ENCODE peak calls at places on chromosomes 5 and 9, in ten cellular contexts. L is Peyer's patch; X is fibroblast of mammary gland; B is activated CD8-positive, alpha-beta T cell treated with anti-CD3 and anti-CD28 coated beads for 36 hours; Z is thyroid gland; C is body of pancreas; T is heart left ventricle; M is MCF 10A; V is cardiac fibroblast; S is IMR-90. Q is an unnamed sample.

GRCh38 chr5:121981254-121981653 is 19.5 kb downstream of the SRFBP1 start:
- DNase-seq in L (no peak), M (no peak), B (no peak), C (no peak), S (no peak), V (no peak), T (no peak), Z (no peak), X (no peak), Q (no peak)

GRCh38 chr9:86843182-86843581 is 104.1 kb downstream of the GAS1 start:
- DNase-seq in S (peak; percentile 19), V (peak; percentile 56), X (no peak), L (no peak), C (peak; percentile 31), B (no peak), T (no peak), M (peak; percentile 20), Z (peak; percentile 12), Q (no peak)

GRCh38 chr5:2711446-2712425 is 39.7 kb downstream of the IRX2 start:
- DNase-seq in L (no peak), Z (no peak), X (no peak), V (no peak), S (no peak), C (no peak), M (no peak), T (no peak), B (no peak), Q (no peak)

GRCh38 chr5:145681686-145682085 is 153.5 kb downstream of the PRELID2 start:
- DNase-seq in S (peak; percentile 73), L (peak; percentile 69), X (peak; percentile 78), M (peak; percentile 94), Z (peak; percentile 51), V (peak; percentile 83), B (peak; percentile 63), C (peak; percentile 72), T (peak; percentile 28), Q (peak; percentile 36)

GRCh38 chr5:165497707-165498106 is 1992.3 kb downstream of the MAT2B start:
- DNase-seq in C (peak; percentile 10), Z (no peak), V (peak; percentile 1), S (peak; percentile 3), M (peak; percentile 85), B (no peak), X (peak; percentile 53), T (no peak), L (no peak), Q (no peak)

GRCh38 chr9:18906656-18907395 is 126.2 kb downstream of the SAXO1 start:
- DNase-seq in M (peak; percentile 20), L (no peak), B (peak; percentile 7), Z (no peak), T (no peak), C (no peak), S (peak; percentile 69), V (peak; percentile 55), X (peak; percentile 69), Q (no peak)

GRCh38 chr5:122726990-122727616 is 47.8 kb upstream of the SNX2 start:
- DNase-seq in L (no peak), C (no peak), M (peak; percentile 77), T (no peak), B (no peak), Z (no peak), X (peak; percentile 57), S (peak; percentile 77), V (peak; percentile 80), Q (no peak)

GRCh38 chr9:14687042-14687719 is 6.1 kb downstream of the ZDHHC21 start:
- DNase-seq in S (peak; percentile 94), M (peak; percentile 64), L (no peak), B (no peak), V (peak; percentile 64), X (peak; percentile 95), T (no peak), Z (no peak), C (no peak), Q (no peak)

DNA sequence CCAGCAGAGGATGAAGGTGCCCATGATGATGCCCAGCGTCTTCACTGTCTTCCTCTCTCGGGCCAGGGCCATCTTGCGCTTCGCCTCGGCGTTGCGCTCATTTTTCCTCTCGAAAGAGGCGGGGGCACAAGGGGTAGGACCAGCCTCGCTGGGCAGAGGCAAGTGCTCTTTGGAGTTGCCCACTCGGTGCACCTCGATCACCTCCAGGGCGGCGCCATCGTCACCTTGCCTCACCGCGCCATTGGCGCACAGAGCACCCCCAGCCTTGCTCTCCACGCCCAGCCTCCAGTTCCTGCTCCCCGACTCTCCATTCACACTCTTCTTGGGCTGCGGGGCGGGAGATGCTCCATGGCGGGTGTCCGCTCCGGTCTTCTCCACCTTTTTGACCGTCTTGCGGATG is 1.6 kb downstream of the HTR1A start:
- DNase-seq in X (no peak), C (no peak), Z (no peak), V (no peak), L (no peak), S (no peak), M (no peak), T (no peak), B (no peak), Q (no peak)
- TF ChIP-seq CTCF in X (no peak), C (no peak), Z (no peak), V (no peak), L (no peak), S (no peak), M (no peak), T (no peak), B (no peak), Q (no peak)

GRCh38 chr9:929719-930118 is 46.7 kb upstream of the DMRT3 start:
- DNase-seq in T (no peak), C (no peak), X (no peak), S (no peak), B (no peak), M (no peak), L (no peak), V (no peak), Z (no peak), Q (no peak)
- TF ChIP-seq CTCF in T (no peak), C (no peak), X (no peak), S (no peak), B (no peak), M (no peak), L (no peak), V (no peak), Z (no peak), Q (no peak)

GRCh38 chr5:86814315-86814714 is 196.6 kb downstream of the COX7C start:
- DNase-seq in X (no peak), L (no peak), M (no peak), B (no peak), V (no peak), T (no peak), C (no peak), Z (no peak), S (no peak), Q (no peak)
- TF ChIP-seq CTCF in X (no peak), L (no peak), M (no peak), B (no peak), V (no peak), T (no peak), C (no peak), Z (no peak), S (no peak), Q (no peak)

GRCh38 chr5:103439007-103439406 is 123.6 kb downstream of the NUDT12 start:
- DNase-seq in L (no peak), M (no peak), X (no peak), B (no peak), Z (no peak), C (no peak), V (no peak), T (no peak), S (no peak), Q (no peak)

GRCh38 chr5:103445426-103446035 is 117.1 kb downstream of the NUDT12 start:
- DNase-seq in X (no peak), T (no peak), S (peak; percentile 22), L (no peak), C (no peak), M (no peak), Z (no peak), V (no peak), B (no peak), Q (no peak)

GRCh38 chr5:103442756-103443155 is 119.8 kb downstream of the NUDT12 start:
- DNase-seq in V (no peak), B (no peak), Z (no peak), L (no peak), S (no peak), C (no peak), X (no peak), T (no peak), M (no peak), Q (no peak)

GRCh38 chr5:103444333-103445038 is 118.1 kb downstream of the NUDT12 start:
- DNase-seq in X (no peak), S (no peak), B (no peak), C (peak; percentile 11), T (no peak), L (peak; percentile 46), M (no peak), V (no peak), Z (no peak), Q (no peak)

DNA sequence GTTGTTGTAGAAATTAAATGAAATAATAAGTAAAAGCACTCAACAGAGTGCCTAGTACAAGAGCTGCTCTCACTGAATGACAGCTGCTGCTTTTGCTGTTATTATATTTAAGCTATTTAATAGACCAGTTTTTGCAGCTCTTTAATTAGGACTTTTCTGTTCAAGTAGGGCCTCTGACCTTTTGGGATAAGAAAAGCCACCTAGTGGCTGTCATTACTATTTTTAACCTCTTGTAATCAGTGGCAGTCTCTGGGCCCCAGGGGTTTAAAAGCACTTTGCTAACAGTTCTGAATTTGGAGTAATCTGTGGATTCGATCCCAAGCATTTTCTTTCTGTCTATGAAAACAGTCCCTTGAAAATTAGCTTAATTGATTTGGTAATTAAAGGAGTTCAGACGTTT is 121.1 kb downstream of the NUDT12 start:
- DNase-seq in M (peak; percentile 4), C (no peak), X (no peak), Z (no peak), L (no peak), S (no peak), B (no peak), T (no peak), V (no peak), Q (no peak)
- TF ChIP-seq CTCF in M (no peak), C (no peak), X (peak; percentile 10), Z (peak; percentile 22), L (no peak), S (no peak), B (no peak), T (peak; percentile 23), V (no peak), Q (no peak)

GRCh38 chr9:88429595-88430430 is 41.6 kb downstream of the SPIN1 start:
- DNase-seq in V (no peak), M (no peak), T (no peak), S (peak; percentile 38), Z (no peak), B (no peak), X (no peak), C (no peak), L (no peak), Q (no peak)
- TF ChIP-seq CTCF in V (no peak), M (no peak), T (no peak), S (no peak), Z (no peak), B (no peak), X (no peak), C (no peak), L (no peak), Q (no peak)